ENCODE peak calls at places on chromosomes 4 and X, in five cellular contexts. V is bronchial epithelial cell, P is testis, U is cardiac fibroblast, A is endodermal cell. R is an unnamed sample.

GRCh38 chrX:24424948-24425347 is 40.1 kb upstream of the PDK3 start:
- DNase-seq in V (no peak), P (peak), U (peak), A (no peak), R (no peak)

GRCh38 chr4:181957088-181957487 is 286.1 kb upstream of the TENM3 start:
- DNase-seq in V (peak), P (no peak), U (peak), A (no peak), R (peak)

GRCh38 chrX:51002160-51002632 is 91.7 kb downstream of the BMP15 start:
- DNase-seq in V (no peak), P (no peak), U (no peak), A (no peak), R (no peak)

GRCh38 chrX:153933751-153934472 is 925 bp downstream of the NAA10 start:
- DNase-seq in V (peak), P (no peak), U (peak), A (no peak), R (peak)

GRCh38 chrX:47174846-47175587 is 18.6 kb upstream of the UBA1 start:
- DNase-seq in V (no peak), P (no peak), U (no peak), A (no peak), R (no peak)

GRCh38 chr4:126888968-126889367 is 743.8 kb upstream of the INTU start:
- DNase-seq in V (peak), P (no peak), U (no peak), A (no peak), R (no peak)

GRCh38 chr4:7224001-7224400 is 31.7 kb downstream of the SORCS2 start:
- DNase-seq in V (no peak), P (no peak), U (no peak), A (no peak), R (no peak)

GRCh38 chr4:154719087-154719486 is 24.7 kb upstream of the LRAT start:
- DNase-seq in V (peak), P (no peak), U (peak), A (no peak), R (peak)

GRCh38 chr4:2272026-2272827 is 10.3 kb upstream of the MXD4 start:
- DNase-seq in V (no peak), P (no peak), U (no peak), A (no peak), R (no peak)

GRCh38 chr4:128915544-128915943 is 106.0 kb downstream of the JADE1 start:
- DNase-seq in V (no peak), P (no peak), U (no peak), A (no peak), R (no peak)

GRCh38 chrX:112631892-112632291 is 47.8 kb downstream of the LHFPL1 start:
- DNase-seq in V (no peak), P (no peak), U (no peak), A (no peak), R (no peak)

GRCh38 chr4:157713342-157713741 is 459.5 kb downstream of the GASK1B start:
- DNase-seq in V (peak), P (no peak), U (no peak), A (no peak), R (no peak)

GRCh38 chr4:36915717-36916116 is 328.8 kb upstream of the NWD2 start:
- DNase-seq in V (no peak), P (no peak), U (no peak), A (no peak), R (no peak)

GRCh38 chr4:78704981-78705757 is 71.0 kb upstream of the BMP2K start:
- DNase-seq in V (peak), P (peak), U (peak), A (no peak), R (no peak)

GRCh38 chr4:1958276-1959103 is 50.3 kb downstream of the NELFA start:
- DNase-seq in V (no peak), P (no peak), U (no peak), A (no peak), R (no peak)

GRCh38 chrX:76538860-76539259 is 111.3 kb downstream of the MAGEE1 start:
- DNase-seq in V (no peak), P (no peak), U (no peak), A (peak), R (no peak)

GRCh38 chr4:40826821-40827220 is 77.1 kb downstream of the NSUN7 start:
- DNase-seq in V (no peak), P (no peak), U (no peak), A (no peak), R (no peak)

GRCh38 chr4:42262701-42263490 is 110.4 kb upstream of the BEND4 start:
- DNase-seq in V (no peak), P (no peak), U (no peak), A (no peak), R (no peak)

GRCh38 chrX:153560000-153560399 is 38.9 kb downstream of the CCNQ start:
- DNase-seq in V (no peak), P (no peak), U (peak), A (no peak), R (peak)

GRCh38 chr4:137509855-137510282 is 22.4 kb downstream of the PCDH18 start:
- DNase-seq in V (no peak), P (no peak), U (peak), A (peak), R (no peak)

GRCh38 chrX:17035111-17035510 is 88.7 kb downstream of the REPS2 start:
- DNase-seq in V (no peak), P (no peak), U (no peak), A (no peak), R (no peak)

GRCh38 chr4:27684501-27685077 is 823.9 kb downstream of the STIM2 start:
- DNase-seq in V (peak), P (peak), U (peak), A (peak), R (peak)

GRCh38 chr4:80307183-80307735 is 28.3 kb upstream of the CFAP299 start:
- DNase-seq in V (peak), P (no peak), U (peak), A (no peak), R (peak)

GRCh38 chr4:688695-689497 is at the start of gene SLC49A3:
- DNase-seq in V (no peak), P (no peak), U (no peak), A (peak), R (peak)
- H3K4me3 ChIP-seq in V (peak), P (peak), U (peak), A (peak), R (no peak)

GRCh38 chrX:1395646-1396216 is 3.8 kb upstream of the SLC25A6 start:
- DNase-seq in V (no peak), P (no peak), U (no peak), A (no peak), R (no peak)

GRCh38 chrX:1394731-1395501 is 3.0 kb upstream of the SLC25A6 start:
- DNase-seq in V (no peak), P (no peak), U (no peak), A (peak), R (no peak)

GRCh38 chrX:1392376-1393130 is 640 bp upstream of the SLC25A6 start:
- DNase-seq in V (peak), P (peak), U (peak), A (peak), R (peak)

GRCh38 chrX:1391707-1392375 is at the start of gene SLC25A6:
- DNase-seq in V (peak), P (peak), U (peak), A (peak), R (peak)

DNA sequence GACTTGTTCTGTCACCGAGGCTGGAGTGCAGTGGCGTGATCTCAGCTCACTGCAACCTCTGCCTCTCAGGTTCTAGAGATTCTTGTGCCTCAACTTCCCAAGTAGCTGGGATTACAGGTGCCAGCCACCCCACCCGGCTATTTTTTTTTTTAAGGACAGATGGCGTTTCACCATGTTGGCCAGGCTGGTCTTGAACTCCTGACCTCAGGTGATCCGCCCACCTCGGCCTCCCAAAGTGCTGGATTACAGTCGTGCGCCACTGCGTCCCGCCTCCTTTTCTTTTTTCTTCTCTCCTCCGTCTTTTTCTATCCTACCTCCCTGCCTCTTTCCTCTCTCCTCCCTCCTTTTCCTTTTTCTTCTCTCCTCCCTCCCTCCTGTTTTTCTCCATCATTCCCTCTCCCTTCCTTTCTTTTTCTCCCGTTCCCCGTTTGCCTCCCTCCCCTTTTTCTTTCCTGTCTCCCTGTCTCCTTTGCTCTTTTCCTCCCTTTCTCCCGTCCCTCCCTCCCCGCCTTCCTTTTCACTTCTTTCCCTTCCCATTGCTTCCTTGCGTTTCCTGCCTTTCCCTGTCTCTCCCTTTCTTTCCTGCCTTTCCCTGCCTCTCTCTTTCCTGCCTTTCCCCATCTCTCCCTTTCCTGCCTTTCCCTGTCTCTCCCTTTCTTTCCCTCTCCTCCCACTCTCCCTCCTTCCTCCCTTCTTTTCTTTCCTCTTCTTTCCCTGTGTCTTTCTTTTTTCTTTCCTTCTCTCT is 2.1 kb upstream of the SLC25A6 start:
- DNase-seq in V (no peak), P (no peak), U (no peak), A (peak), R (no peak)
- TF ChIP-seq CTCF in V (no peak), P (no peak), U (no peak), A (no peak), R (no peak)

DNA sequence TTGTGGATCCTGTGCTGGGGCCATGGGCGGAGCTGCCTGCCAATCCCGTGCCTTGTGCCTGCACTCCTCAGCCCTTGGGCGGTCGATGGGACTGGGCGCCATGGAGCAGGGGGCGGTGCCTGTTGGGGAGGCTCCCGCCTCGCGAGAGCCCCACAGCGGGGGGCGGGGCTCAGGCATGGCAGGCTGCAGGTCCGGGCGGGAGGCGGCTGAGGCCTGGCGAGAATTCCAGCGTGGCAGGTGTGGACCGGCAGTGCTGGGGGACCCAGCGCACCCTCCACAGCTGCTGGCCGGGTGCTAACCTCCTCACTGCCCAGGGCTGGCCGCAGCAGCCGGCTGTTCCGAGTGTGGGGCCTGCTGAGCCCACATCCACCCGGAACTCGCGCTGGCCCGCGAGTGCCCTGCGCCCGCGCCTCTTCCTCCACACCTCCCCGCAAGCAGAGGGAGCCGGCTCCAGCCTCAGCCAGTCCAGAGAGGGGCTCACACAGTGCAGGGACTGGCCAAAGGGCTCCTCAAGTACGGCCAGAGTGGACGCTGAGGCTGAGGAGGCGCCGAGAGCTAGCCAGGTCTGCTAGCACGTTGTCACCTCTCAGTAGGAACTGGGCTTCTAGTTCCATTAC is 85.9 kb downstream of the GBA3 start:
- DNase-seq in V (no peak), P (peak), U (no peak), A (no peak), R (no peak)
- H3K4me3 ChIP-seq in V (no peak), P (peak), U (no peak), A (no peak), R (no peak)

DNA sequence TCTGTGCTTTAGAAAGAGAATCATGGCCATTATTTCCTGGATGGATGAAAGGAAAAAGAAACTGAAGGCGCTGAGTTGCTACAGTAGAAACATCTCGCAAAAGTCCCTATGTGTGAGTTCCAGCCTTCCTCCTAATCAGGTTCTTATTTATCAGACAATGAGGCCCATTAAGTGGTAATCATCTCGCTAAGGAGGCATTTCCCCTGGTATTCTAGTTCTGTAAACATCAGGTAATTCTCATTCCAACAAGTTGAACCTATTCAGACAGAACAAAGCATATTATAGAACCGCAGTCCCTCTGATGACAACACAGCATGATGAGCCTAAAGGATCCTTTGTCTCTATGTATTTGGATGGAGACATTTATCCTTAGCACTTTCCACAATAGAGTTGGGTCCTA is 205.7 kb upstream of the MAOA start:
- DNase-seq in V (no peak), P (no peak), U (no peak), A (peak), R (no peak)
- TF ChIP-seq CTCF in V (no peak), P (no peak), U (no peak), A (no peak), R (no peak)

GRCh38 chr4:67545996-67546356 is 673 bp upstream of the CENPC start:
- DNase-seq in V (no peak), P (no peak), U (no peak), A (no peak), R (no peak)
- H3K4me3 ChIP-seq in V (peak), P (peak), U (peak), A (peak), R (peak)

DNA sequence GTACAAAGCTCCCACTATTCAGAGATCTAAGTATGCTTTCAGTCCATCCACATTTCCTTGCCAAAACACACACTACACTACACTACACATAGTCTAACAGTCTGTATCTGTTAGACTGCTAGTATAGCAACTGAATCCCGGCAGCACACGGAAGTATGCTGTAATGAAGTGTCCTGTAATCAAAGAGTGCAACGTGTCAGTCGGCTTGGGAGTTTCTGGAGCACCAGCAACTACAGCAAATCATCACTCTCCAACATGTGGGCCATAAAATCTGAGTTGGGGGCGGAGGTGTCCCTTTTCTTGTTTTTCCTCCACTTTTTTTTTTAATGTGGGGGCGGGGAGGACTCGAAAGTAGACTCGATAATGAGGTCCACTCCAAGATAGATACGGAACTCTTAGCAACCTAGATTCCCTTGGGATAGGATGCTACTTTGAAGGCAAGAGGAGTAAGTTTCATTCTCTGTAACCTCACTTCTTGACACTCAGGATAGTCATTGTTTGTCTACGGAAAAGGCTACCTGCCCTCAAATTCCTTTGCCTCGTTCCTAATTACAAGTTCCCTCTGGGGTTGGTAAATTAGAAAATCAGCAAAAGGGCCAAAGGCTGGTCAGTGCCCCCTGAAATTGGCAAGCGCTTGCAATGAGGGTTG is 722 bp downstream of the SLC10A7 start:
- DNase-seq in V (peak), P (peak), U (peak), A (no peak), R (peak)
- TF ChIP-seq CTCF in V (no peak), P (no peak), U (no peak), A (no peak), R (no peak)

DNA sequence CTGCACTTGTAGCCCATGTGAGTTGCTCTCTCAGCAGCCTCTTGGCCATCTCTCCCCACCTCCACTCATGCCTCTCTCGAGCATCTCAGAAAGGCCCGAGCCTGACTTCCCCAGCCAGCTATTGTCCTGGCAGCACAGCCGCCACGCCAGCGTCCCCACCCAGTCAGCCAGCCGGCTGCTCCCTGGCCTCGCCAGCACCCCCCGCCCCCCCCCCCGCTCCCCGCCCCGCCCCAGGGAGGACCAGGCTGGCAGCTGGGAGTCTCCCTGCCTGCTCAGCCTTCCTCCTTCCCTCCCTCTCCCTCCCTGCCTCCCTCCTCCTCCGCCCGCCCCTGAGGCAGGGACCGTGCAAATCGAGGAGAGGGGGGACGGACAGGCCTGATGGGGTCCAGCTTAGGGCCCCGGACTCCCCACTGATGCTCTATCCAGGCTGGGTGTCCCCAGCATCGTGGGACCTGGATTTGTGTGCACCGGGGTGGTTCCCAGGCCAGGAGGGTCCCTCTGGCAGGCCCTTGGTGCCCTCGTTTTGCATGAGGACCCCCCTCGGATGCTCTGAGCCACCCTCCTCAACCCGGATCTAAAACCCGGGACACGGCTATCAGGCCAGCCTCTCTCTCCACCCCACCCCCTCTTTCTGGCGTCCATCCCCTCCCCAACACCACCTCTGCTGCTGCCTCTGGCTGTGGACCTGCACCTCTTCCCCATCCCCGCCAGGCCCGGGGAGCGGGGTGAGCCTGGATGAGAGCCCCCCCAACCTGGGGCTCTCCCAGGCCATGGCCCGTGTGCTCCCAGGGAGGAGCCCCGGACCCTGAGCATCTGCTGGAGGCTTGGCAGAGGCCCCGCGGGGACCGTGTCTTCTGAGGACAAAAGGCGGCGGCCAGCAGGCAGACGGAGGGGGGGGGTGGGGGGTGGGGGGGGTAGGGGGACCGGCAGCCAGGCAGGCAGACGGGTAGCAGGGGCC is at the start of gene GPR173:
- DNase-seq in V (no peak), P (peak), U (peak), A (peak), R (peak)
- H3K4me3 ChIP-seq in V (no peak), P (peak), U (peak), A (peak), R (peak)

GRCh38 chrX:71912156-71912555 is 1.5 kb downstream of the NHSL2 start:
- DNase-seq in V (no peak), P (no peak), U (no peak), A (peak), R (no peak)
- TF ChIP-seq CTCF in V (no peak), P (no peak), U (no peak), A (no peak), R (no peak)

GRCh38 chrX:12505127-12505526 is 286.1 kb upstream of the PRPS2 start:
- DNase-seq in V (no peak), P (no peak), U (no peak), A (no peak), R (no peak)
- H3K4me3 ChIP-seq in V (no peak), P (no peak), U (no peak), A (no peak), R (no peak)

GRCh38 chrX:15855562-15856256 is 1.1 kb upstream of the AP1S2 start:
- DNase-seq in V (no peak), P (no peak), U (no peak), A (no peak), R (no peak)

GRCh38 chrX:15856580-15856979 is 2.0 kb upstream of the AP1S2 start:
- DNase-seq in V (no peak), P (no peak), U (no peak), A (no peak), R (no peak)

GRCh38 chrX:15854712-15855561 is at the start of gene AP1S2:
- DNase-seq in V (peak), P (peak), U (peak), A (peak), R (peak)

GRCh38 chrX:15853586-15854079 is 980 bp downstream of the AP1S2 start:
- DNase-seq in V (no peak), P (no peak), U (no peak), A (peak), R (no peak)

GRCh38 chrX:15854080-15854655 is 445 bp downstream of the AP1S2 start:
- DNase-seq in V (no peak), P (peak), U (no peak), A (peak), R (peak)
- TF ChIP-seq CTCF in V (peak), P (no peak), U (no peak), A (peak), R (peak)

R was measured in cardiac muscle cell.